ENCODE peak calls at places on chromosomes 4 and X, in five cellular contexts. B, J, X, G and W are unnamed samples.

GRCh38 chr4:183798249-183798920 is 106.7 kb upstream of the STOX2 start:
- DNase-seq in B (no peak), J (no peak), X (no peak), G (no peak), W (no peak)

GRCh38 chrX:154731881-154732280 is 19.0 kb downstream of the GAB3 start:
- DNase-seq in B (no peak), J (no peak), X (no peak), G (no peak), W (no peak)

GRCh38 chr4:100849319-100849718 is 331.5 kb upstream of the EMCN start:
- DNase-seq in B (no peak), J (no peak), X (no peak), G (no peak), W (no peak)

GRCh38 chr4:85842540-85842939 is 367.6 kb downstream of the ARHGAP24 start:
- DNase-seq in B (no peak), J (peak), X (no peak), G (no peak), W (no peak)

GRCh38 chr4:87152310-87153061 is 67.9 kb downstream of the KLHL8 start:
- DNase-seq in B (no peak), J (no peak), X (no peak), G (no peak), W (no peak)

GRCh38 chr4:93409035-93409434 is 419.5 kb upstream of the ATOH1 start:
- DNase-seq in B (no peak), J (no peak), X (no peak), G (no peak), W (no peak)

GRCh38 chrX:74450803-74451449 is 29.6 kb downstream of the SLC16A2 start:
- DNase-seq in B (no peak), J (peak), X (peak), G (no peak), W (no peak)

GRCh38 chr4:138310991-138311390 is 68.8 kb upstream of the SLC7A11 start:
- DNase-seq in B (no peak), J (no peak), X (no peak), G (no peak), W (no peak)

GRCh38 chr4:162565730-162566129 is 401.9 kb upstream of the FSTL5 start:
- DNase-seq in B (no peak), J (no peak), X (no peak), G (no peak), W (no peak)

GRCh38 chr4:143207555-143207954 is 22.8 kb downstream of the USP38 start:
- DNase-seq in B (no peak), J (no peak), X (no peak), G (no peak), W (no peak)

GRCh38 chr4:25914670-25915358 is 794 bp downstream of the SMIM20 start:
- DNase-seq in B (no peak), J (no peak), X (no peak), G (no peak), W (no peak)

GRCh38 chrX:51476930-51477329 is 19.5 kb downstream of the NUDT11 start:
- DNase-seq in B (no peak), J (no peak), X (no peak), G (no peak), W (no peak)

GRCh38 chr4:150244600-150244999 is 166.4 kb downstream of the DCLK2 start:
- DNase-seq in B (no peak), J (no peak), X (no peak), G (no peak), W (no peak)

GRCh38 chrX:77899081-77899828 is at the start of gene COX7B:
- DNase-seq in B (no peak), J (peak), X (peak), G (no peak), W (peak)

DNA sequence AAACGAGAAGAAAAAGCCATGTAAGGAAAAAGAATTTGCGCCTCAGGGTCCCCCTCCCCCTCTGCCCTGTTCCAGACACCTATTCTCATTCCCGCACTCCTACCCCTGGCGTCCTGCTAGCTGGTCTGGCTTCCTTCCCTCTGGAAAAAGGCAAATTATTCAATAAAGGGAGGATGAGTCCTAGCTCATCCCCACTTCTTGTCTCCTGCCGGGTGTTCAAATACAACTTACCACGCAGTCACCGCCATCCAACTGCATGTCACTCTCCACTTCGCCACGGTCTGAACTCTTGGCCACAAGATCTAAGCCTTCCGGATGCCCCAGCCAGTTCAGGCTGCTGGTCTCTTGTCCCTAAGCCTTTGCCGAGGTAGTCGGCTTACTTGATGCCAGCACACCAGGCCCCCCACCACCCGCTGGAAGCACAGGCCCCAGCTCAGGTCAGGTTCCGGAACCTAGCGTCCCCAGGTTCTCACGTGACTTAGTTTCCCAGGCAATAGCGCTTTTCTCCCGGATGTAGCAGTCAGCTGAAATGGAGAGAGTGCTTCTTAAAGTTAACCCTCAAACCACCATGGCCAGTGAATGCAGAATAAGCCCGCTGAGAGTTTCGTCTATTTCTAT is 209.6 kb upstream of the SPIN4 start:
- DNase-seq in B (peak), J (peak), X (peak), G (peak), W (no peak)
- TF ChIP-seq POLR2A in B (no peak), J (peak), X (peak), G (no peak), W (no peak)

GRCh38 chr4:119212964-119213606 is 572 bp downstream of the USP53 start:
- DNase-seq in B (peak), J (peak), X (peak), G (peak), W (peak)
- TF ChIP-seq POLR2A in B (no peak), J (no peak), X (peak), G (no peak), W (no peak)

DNA sequence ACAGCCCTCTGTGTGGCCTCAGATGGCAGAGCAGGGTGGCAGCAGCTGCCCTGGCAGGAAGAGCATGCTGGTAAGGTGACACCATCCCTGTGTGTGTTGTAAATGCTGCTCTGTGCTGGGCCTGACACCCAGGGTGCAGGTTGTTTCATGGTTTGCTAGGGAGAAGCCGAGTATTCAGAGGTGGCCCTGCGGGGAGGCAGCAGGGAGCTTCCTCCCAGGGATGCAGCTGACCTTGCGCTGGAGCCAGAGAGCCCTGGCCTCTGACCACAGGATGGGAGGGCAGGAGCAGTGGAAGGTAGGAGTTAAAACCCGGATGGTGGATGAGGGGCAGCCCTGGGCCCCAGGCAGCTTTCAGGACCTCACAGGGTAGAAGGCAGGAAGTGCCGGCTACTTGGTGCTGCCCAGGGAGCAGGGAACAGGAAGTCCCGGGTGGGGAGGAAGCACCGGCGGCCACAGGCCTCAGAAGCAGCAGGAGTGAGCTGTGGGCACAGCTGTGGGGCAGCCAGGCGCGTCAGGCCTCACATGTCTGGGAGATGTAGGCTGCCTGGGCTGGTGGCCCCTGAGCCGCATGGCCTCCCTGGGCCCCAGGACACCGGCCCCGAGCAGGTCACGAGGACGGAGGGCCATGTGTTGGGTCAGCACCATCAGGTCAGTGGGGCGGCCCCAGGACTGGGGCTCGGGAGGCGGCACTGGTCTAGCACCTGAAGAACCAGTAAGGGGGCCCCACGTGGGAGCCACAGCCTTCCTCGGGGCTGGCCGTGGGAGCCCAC is 19.1 kb downstream of the SH3BP2 start:
- DNase-seq in B (peak), J (peak), X (peak), G (peak), W (no peak)
- TF ChIP-seq POLR2A in B (no peak), J (peak), X (peak), G (no peak), W (no peak)

DNA sequence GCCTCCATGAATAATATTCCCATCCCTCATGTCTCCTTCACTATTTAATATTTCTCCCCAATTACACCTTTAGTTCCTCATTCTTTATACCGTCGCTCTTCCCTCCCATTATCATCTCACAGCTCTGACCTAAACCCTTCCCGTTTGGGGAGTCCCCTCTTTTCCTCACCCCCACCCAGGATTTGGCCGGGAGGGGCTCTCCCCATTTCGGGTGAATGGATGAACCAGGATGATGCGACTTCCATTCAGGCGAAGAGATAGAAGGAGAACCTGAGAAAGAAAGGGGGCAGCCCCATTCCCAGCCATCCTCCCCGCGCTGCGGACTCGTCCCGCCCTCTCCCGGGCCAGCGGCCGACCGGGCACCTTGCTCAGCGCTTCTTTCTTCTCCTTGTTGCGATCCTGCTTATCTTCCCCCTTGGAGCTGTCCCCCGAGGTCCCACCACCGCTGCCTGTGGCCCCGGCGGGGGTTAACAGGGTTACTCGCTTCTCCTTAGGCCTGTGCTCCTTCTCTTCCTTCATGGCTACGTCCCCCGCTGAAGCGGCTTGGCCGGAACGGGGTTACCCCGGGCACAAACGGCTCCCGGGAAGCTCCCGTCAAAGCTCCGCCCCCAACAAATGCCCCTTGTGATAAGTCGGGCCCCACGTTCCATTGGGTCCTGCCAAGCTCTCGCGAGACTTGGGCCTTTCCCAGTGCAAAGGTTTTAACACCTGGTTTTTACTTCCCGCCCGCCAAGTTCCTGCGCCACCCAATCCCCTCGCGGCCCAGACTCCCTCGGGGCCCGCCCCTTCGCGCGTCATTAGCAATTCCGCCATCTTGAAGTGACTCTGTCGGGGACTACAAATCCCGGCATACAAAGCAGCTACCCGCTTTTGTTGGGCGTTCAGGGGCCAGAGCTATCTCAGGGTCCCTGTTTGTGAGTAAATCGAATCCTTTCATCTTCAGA is at the start of gene UPF3B:
- DNase-seq in B (peak), J (peak), X (peak), G (peak), W (peak)
- TF ChIP-seq POLR2A in B (no peak), J (peak), X (peak), G (peak), W (peak)